ENCODE peak calls at places on chromosomes 13 and 19, in four cellular contexts. L is IMR-90, M is K562, F is GM12878. O is an unnamed sample.

GRCh38 chr13:112042496-112042895 is 24.5 kb upstream of the SOX1 start:
- DNase-seq in M (no peak), L (no peak), F (no peak), O (no peak)

GRCh38 chr19:1811942-1812425 is at the start of gene ATP8B3:
- DNase-seq in F (no peak), L (no peak), M (peak), O (no peak)

GRCh38 chr19:35346193-35347052 is 1.3 kb upstream of the FFAR1 start:
- DNase-seq in M (peak), L (no peak), F (peak), O (no peak)

GRCh38 chr13:49657241-49657641 is 28.9 kb downstream of the ARL11 start:
- DNase-seq in M (no peak), F (no peak), L (no peak), O (no peak)

GRCh38 chr19:46772170-46773017 is 16.0 kb downstream of the SLC1A5 start:
- DNase-seq in M (no peak), F (no peak), L (no peak), O (no peak)

GRCh38 chr13:44352671-44353070 is 21.0 kb upstream of the SERP2 start:
- DNase-seq in L (no peak), F (no peak), M (no peak), O (no peak)

GRCh38 chr19:18203408-18203862 is 407 bp downstream of the RAB3A start:
- DNase-seq in M (no peak), F (no peak), L (no peak), O (no peak)

GRCh38 chr13:99959127-99959529 is 12.4 kb downstream of the ZIC5 start:
- DNase-seq in L (no peak), F (no peak), M (no peak), O (no peak)

GRCh38 chr13:44278164-44278563 is 95.5 kb upstream of the SERP2 start:
- DNase-seq in L (no peak), F (no peak), M (no peak), O (peak)

GRCh38 chr13:44302948-44303575 is 70.6 kb upstream of the SERP2 start:
- DNase-seq in F (no peak), M (no peak), L (peak), O (no peak)

GRCh38 chr13:112696001-112696868 is 6.4 kb downstream of the ATP11A start:
- DNase-seq in L (no peak), M (no peak), F (no peak), O (no peak)

GRCh38 chr13:41599619-41600018 is 142.3 kb downstream of the RGCC start:
- DNase-seq in M (no peak), F (no peak), L (no peak), O (no peak)

GRCh38 chr19:6211632-6212402 is 68.0 kb downstream of the MLLT1 start:
- DNase-seq in M (no peak), L (no peak), F (no peak), O (no peak)

GRCh38 chr13:77112961-77113360 is 86.0 kb upstream of the FBXL3 start:
- DNase-seq in L (no peak), F (no peak), M (no peak), O (no peak)

GRCh38 chr19:19064098-19064722 is 416 bp downstream of the SLC25A42 start:
- DNase-seq in F (no peak), L (no peak), M (peak), O (no peak)

GRCh38 chr13:32499538-32500210 is 38.9 kb downstream of the N4BP2L2 start:
- DNase-seq in F (no peak), L (no peak), M (no peak), O (no peak)

GRCh38 chr19:58268344-58268743 is 10.4 kb upstream of the ZNF8 start:
- DNase-seq in M (no peak), F (no peak), L (no peak), O (no peak)

GRCh38 chr19:38707512-38708114 is 36.7 kb downstream of the CAPN12 start:
- DNase-seq in L (peak), F (no peak), M (no peak), O (peak)
- TF ChIP-seq FOS in L (no peak), F (no peak), M (no peak), O (no peak)

DNA sequence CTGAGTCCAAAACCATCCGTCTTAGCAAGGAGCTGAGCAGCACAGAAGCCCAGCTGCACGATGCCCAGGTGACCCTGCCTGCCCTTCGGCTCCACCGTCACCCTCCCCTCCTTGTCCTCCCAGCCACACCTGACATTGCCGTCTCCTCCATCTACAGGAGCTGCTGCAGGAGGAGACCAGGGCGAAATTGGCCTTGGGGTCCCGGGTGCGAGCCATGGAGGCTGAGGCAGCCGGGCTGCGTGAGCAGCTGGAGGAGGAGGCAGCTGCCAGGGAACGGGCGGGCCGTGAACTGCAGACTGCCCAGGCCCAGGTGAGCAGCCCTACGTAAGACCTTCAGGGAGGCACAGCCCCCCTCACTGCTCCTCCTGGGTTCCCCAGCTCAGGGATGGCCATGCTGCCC is 49.1 kb downstream of the KCNC3 start:
- DNase-seq in L (no peak), F (no peak), M (no peak), O (no peak)
- H3K4me2 ChIP-seq in L (no peak), F (no peak), M (no peak), O (no peak)

DNA sequence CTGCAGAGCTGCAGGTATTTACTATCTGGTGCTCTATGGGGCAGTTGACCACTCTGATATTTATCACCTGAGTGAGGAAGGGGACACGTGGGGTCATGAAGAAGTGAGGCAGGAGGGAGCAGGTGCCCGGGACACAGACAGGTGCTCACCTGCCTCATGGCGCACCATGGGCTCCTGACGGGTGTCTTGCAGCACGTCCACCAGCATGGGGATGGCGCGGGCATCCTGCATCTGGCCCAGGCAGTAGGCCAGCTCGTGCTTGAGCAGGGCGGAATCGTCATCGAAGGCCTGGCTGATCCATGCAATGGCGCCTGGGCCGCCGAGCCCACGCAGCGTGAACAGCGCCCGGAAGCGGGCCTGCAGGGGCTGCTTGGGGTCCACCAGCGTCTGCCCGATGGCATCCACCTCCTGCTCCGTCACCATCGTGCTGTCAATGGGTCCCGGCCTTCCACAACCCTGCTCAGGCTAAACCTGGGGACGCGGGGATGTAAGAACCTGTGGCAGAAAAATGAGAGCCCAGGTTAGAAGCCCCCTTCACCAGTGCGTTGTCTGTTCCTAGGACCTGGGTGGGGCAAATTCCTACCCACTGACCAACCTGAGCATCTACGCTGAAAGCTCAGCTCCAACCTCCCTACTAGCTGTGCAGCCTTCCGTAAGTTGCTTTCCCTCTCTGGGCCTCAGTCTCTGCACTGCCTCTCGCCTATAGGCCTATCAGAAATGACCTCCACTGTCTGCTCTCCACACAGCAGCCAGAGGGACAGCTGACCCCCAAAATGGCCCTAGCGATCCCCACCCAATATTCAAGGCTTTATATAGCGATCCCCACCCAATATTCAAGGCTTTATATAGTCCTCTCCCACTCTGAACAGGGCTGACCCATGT is 3.8 kb downstream of the DOHH start:
- DNase-seq in L (no peak), M (no peak), F (no peak), O (no peak)
- TF ChIP-seq FOS in L (no peak), M (no peak), F (no peak), O (no peak)

GRCh38 chr13:28494861-28495585 is at the start of gene FLT1:
- DNase-seq in M (no peak), F (no peak), L (peak), O (peak)
- H3K4me2 ChIP-seq in M (no peak), F (peak), L (peak), O (peak)

GRCh38 chr19:42122691-42123607 is 9.3 kb downstream of the POU2F2 start:
- DNase-seq in F (peak), L (no peak), M (no peak), O (no peak)
- TF ChIP-seq FOS in F (no peak), L (no peak), M (no peak), O (no peak)

GRCh38 chr13:70107498-70108271 is at the start of gene ATXN8OS:
- DNase-seq in L (no peak), M (no peak), F (no peak), O (no peak)

GRCh38 chr13:70104481-70104880 is 3.1 kb upstream of the ATXN8OS start:
- DNase-seq in F (no peak), M (no peak), L (no peak), O (no peak)

GRCh38 chr13:70107125-70107497 is 515 bp upstream of the ATXN8OS start:
- DNase-seq in L (no peak), M (no peak), F (no peak), O (no peak)

GRCh38 chr13:70108276-70108845 is at the start of gene KLHL1:
- DNase-seq in F (no peak), M (no peak), L (no peak), O (no peak)
- H3K4me2 ChIP-seq in F (no peak), M (no peak), L (no peak), O (no peak)

GRCh38 chr13:88926890-88927502 is 1255.8 kb downstream of the SLITRK5 start:
- DNase-seq in F (no peak), M (no peak), L (no peak), O (no peak)
- TF ChIP-seq FOS in F (no peak), M (no peak), L (no peak), O (no peak)

GRCh38 chr19:10453852-10454251 is 33.5 kb downstream of the PDE4A start:
- DNase-seq in M (no peak), L (no peak), F (no peak), O (no peak)
- H3K4me2 ChIP-seq in M (no peak), L (no peak), F (no peak), O (no peak)

GRCh38 chr19:13790354-13790753 is 4.9 kb upstream of the ZSWIM4 start:
- DNase-seq in M (no peak), L (no peak), F (no peak), O (no peak)
- TF ChIP-seq FOS in M (no peak), L (no peak), F (no peak), O (no peak)